ENCODE peak calls at places on chromosomes 7 and 10, in six cellular contexts. R, Q, D, P, U and C are unnamed samples.
A peak's percentile ranks its signal among the peaks of the same experiment; 100 is the strongest.

GRCh38 chr10:71963351-71963755 is 842 bp upstream of the CHST3 start:
- DNase-seq in R (no peak), Q (no peak), D (no peak), U (peak; percentile 39), P (no peak), C (peak; percentile 92)

GRCh38 chr10:69186524-69186923 is 6.5 kb downstream of the SUPV3L1 start:
- DNase-seq in U (no peak), D (no peak), R (no peak), Q (no peak), P (no peak), C (no peak)

GRCh38 chr10:13449296-13449695 is 79.5 kb downstream of the BEND7 start:
- DNase-seq in U (no peak), Q (no peak), D (no peak), R (no peak), P (no peak), C (no peak)

GRCh38 chr7:101486056-101486763 is 123.5 kb downstream of the COL26A1 start:
- DNase-seq in U (no peak), P (peak; percentile 12), R (no peak), Q (no peak), D (peak; percentile 62), C (no peak)

GRCh38 chr7:95304990-95305389 is 19.3 kb downstream of the PON1 start:
- DNase-seq in U (no peak), Q (no peak), P (no peak), D (no peak), R (no peak), C (no peak)

GRCh38 chr7:98286701-98287485 is 5.4 kb downstream of the BRI3 start:
- DNase-seq in D (peak; percentile 8), P (peak; percentile 36), R (no peak), U (no peak), Q (no peak), C (no peak)

GRCh38 chr10:62248465-62248864 is 20.2 kb downstream of the RTKN2 start:
- DNase-seq in R (no peak), U (no peak), P (no peak), D (no peak), Q (no peak), C (no peak)

GRCh38 chr10:71218046-71218832 is 5.9 kb downstream of the UNC5B start:
- DNase-seq in Q (no peak), D (no peak), R (peak; percentile 85), U (no peak), P (no peak), C (peak; percentile 59)

GRCh38 chr7:6276911-6277408 is 4.5 kb upstream of the CYTH3 start:
- DNase-seq in U (no peak), D (no peak), P (no peak), R (no peak), Q (no peak), C (no peak)

GRCh38 chr10:132094581-132095234 is 29.0 kb downstream of the JAKMIP3 start:
- DNase-seq in P (no peak), R (peak; percentile 26), U (no peak), Q (no peak), D (peak; percentile 6), C (no peak)